ENCODE peak calls at places on chromosomes 4 and X, in five cellular contexts. K, O, N, G and U are unnamed samples.

GRCh38 chr4:89078300-89078699 is 21.3 kb upstream of the FAM13A start:
- DNase-seq in K (no peak), O (no peak), N (no peak), G (no peak), U (no peak)

GRCh38 chr4:88138561-88138960 is 19.9 kb downstream of the ABCG2 start:
- DNase-seq in K (no peak), O (no peak), N (no peak), G (peak), U (no peak)

GRCh38 chr4:140020457-140021361 is 133.3 kb downstream of the MAML3 start:
- DNase-seq in K (no peak), O (no peak), N (no peak), G (no peak), U (no peak)

GRCh38 chr4:101813604-101814003 is 23.1 kb downstream of the BANK1 start:
- DNase-seq in K (no peak), O (no peak), N (no peak), G (no peak), U (no peak)

GRCh38 chr4:84865600-84865999 is 100.9 kb downstream of the WDFY3 start:
- DNase-seq in K (no peak), O (no peak), N (no peak), G (no peak), U (no peak)

GRCh38 chrX:106608016-106608415 is 3.8 kb upstream of the RADX start:
- DNase-seq in K (no peak), O (no peak), N (no peak), G (no peak), U (no peak)

GRCh38 chr4:73869130-73870055 is at the start of gene CXCL1:
- DNase-seq in K (no peak), O (no peak), N (no peak), G (peak), U (peak)

GRCh38 chr4:164949448-164950118 is 27.9 kb downstream of the TRIM61 start:
- DNase-seq in K (no peak), O (no peak), N (no peak), G (no peak), U (peak)

GRCh38 chr4:149987777-149988410 is 90.4 kb upstream of the DCLK2 start:
- DNase-seq in K (no peak), O (no peak), N (no peak), G (no peak), U (no peak)

GRCh38 chrX:120238947-120239346 is 11.7 kb upstream of the ZBTB33 start:
- DNase-seq in K (no peak), O (no peak), N (no peak), G (peak), U (no peak)

GRCh38 chrX:3204606-3205005 is 141.8 kb downstream of the MXRA5 start:
- DNase-seq in K (no peak), O (no peak), N (no peak), G (no peak), U (no peak)

GRCh38 chrX:19739683-19740082 is 147.7 kb downstream of the SH3KBP1 start:
- DNase-seq in K (peak), O (peak), N (peak), G (peak), U (peak)

GRCh38 chrX:27336466-27337091 is 126.6 kb downstream of the PPP4R3C start:
- DNase-seq in K (peak), O (peak), N (no peak), G (no peak), U (peak)

GRCh38 chrX:104281564-104281963 is 26.8 kb upstream of the ESX1 start:
- DNase-seq in K (no peak), O (no peak), N (no peak), G (no peak), U (no peak)

GRCh38 chrX:97882306-97882705 is 998.6 kb downstream of the RPA4 start:
- DNase-seq in K (no peak), O (no peak), N (no peak), G (peak), U (no peak)

GRCh38 chr4:112706840-112707207 is 69.9 kb downstream of the LARP7 start:
- DNase-seq in K (no peak), O (no peak), N (peak), G (no peak), U (no peak)

GRCh38 chr4:130092187-130093015 is 996.4 kb downstream of the C4orf33 start:
- DNase-seq in K (no peak), O (no peak), N (no peak), G (peak), U (no peak)

GRCh38 chr4:112747035-112747434 is 110.1 kb downstream of the LARP7 start:
- DNase-seq in K (no peak), O (no peak), N (no peak), G (peak), U (peak)

GRCh38 chr4:80195441-80196139 is 1.7 kb upstream of the PRDM8 start:
- DNase-seq in K (no peak), O (no peak), N (peak), G (no peak), U (no peak)

GRCh38 chr4:145048817-145049216 is 49.2 kb downstream of the ANAPC10 start:
- DNase-seq in K (no peak), O (no peak), N (no peak), G (no peak), U (no peak)